ENCODE peak calls at places on chromosomes 11 and 22, in four cellular contexts. One of them, this sample, is unnamed.
A peak's percentile ranks its signal among the peaks of the same experiment; 100 is the strongest.

GRCh38 chr11:71580057-71581003 is 2.3 kb downstream of the KRTAP5-11 start:
- DNase-seq in AG04449: peak; percentile 28
- DNase-seq in heart left ventricle: no peak
- DNase-seq in endothelial cell: peak; percentile 56
- DNase-seq in this sample: no peak

GRCh38 chr11:35260342-35260985 is 121.5 kb downstream of the CD44 start:
- DNase-seq in AG04449: peak; percentile 40
- DNase-seq in heart left ventricle: no peak
- DNase-seq in endothelial cell: no peak
- DNase-seq in this sample: no peak

GRCh38 chr22:39364646-39365405 is 15.0 kb downstream of the SYNGR1 start:
- DNase-seq in AG04449: no peak
- DNase-seq in heart left ventricle: no peak
- DNase-seq in endothelial cell: no peak
- DNase-seq in this sample: no peak

GRCh38 chr22:32926600-32926999 is 125.1 kb downstream of the TIMP3 start:
- DNase-seq in AG04449: no peak
- DNase-seq in heart left ventricle: no peak
- DNase-seq in endothelial cell: peak; percentile 45
- DNase-seq in this sample: no peak

GRCh38 chr11:123261345-123262106 is 66.5 kb upstream of the CLMP start:
- DNase-seq in AG04449: no peak
- DNase-seq in heart left ventricle: peak; percentile 89
- DNase-seq in endothelial cell: peak; percentile 87
- DNase-seq in this sample: no peak

GRCh38 chr11:12110714-12111481 is 508 bp downstream of the MICAL2 start:
- DNase-seq in AG04449: no peak
- DNase-seq in heart left ventricle: peak; percentile 74
- DNase-seq in endothelial cell: peak; percentile 21
- DNase-seq in this sample: no peak

GRCh38 chr11:102347526-102348331 is 715 bp downstream of the BIRC2 start:
- DNase-seq in AG04449: no peak
- DNase-seq in heart left ventricle: no peak
- DNase-seq in endothelial cell: no peak
- DNase-seq in this sample: no peak

GRCh38 chr11:44248109-44248508 is 61.8 kb downstream of the ALX4 start:
- DNase-seq in AG04449: no peak
- DNase-seq in heart left ventricle: no peak
- DNase-seq in endothelial cell: no peak
- DNase-seq in this sample: no peak

GRCh38 chr11:119520966-119521365 is 98.0 kb upstream of the THY1 start:
- DNase-seq in AG04449: no peak
- DNase-seq in heart left ventricle: no peak
- DNase-seq in endothelial cell: no peak
- DNase-seq in this sample: no peak

GRCh38 chr11:67240575-67241389 is 25.5 kb upstream of the GRK2 start:
- DNase-seq in AG04449: no peak
- DNase-seq in heart left ventricle: no peak
- DNase-seq in endothelial cell: peak; percentile 62
- DNase-seq in this sample: peak; percentile 57

GRCh38 chr11:34044664-34045485 is 6.7 kb upstream of the CAPRIN1 start:
- DNase-seq in AG04449: no peak
- DNase-seq in heart left ventricle: no peak
- DNase-seq in endothelial cell: no peak
- DNase-seq in this sample: no peak

GRCh38 chr11:109424893-109425292 is 2.9 kb downstream of the C11orf87 start:
- DNase-seq in AG04449: no peak
- DNase-seq in heart left ventricle: no peak
- DNase-seq in endothelial cell: peak; percentile 41
- DNase-seq in this sample: no peak

GRCh38 chr11:30192620-30193019 is 38.2 kb upstream of the FSHB start:
- DNase-seq in AG04449: no peak
- DNase-seq in heart left ventricle: no peak
- DNase-seq in endothelial cell: no peak
- DNase-seq in this sample: no peak

GRCh38 chr11:67373916-67374570 is 645 bp upstream of the CLCF1 start:
- DNase-seq in AG04449: peak; percentile 95
- DNase-seq in heart left ventricle: peak; percentile 86
- DNase-seq in endothelial cell: peak; percentile 85
- DNase-seq in this sample: peak; percentile 63

DNA sequence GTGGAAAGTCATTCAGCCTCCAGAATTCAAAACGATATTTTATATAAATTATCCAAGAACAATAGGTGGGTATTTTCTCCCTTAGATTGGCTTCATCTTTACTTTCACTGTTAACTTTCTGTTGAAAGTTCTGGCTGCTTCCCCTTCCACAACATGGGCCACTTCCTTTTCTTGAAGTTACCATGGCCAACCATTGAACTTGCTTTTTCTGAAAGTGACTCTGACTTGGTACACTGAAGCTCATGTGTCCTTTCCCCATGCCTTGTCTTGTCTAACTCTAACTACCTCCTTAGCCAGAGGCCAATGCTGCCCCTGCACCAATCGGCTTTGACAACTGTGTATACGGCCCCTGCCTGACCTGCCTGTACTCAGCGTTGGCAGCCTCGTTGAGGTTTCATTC is 225.2 kb downstream of the FAT3 start:
- DNase-seq in AG04449: no peak
- DNase-seq in heart left ventricle: no peak
- DNase-seq in endothelial cell: no peak
- DNase-seq in this sample: no peak
- TF ChIP-seq CTCF in AG04449: no peak
- TF ChIP-seq CTCF in heart left ventricle: no peak
- TF ChIP-seq CTCF in endothelial cell: no peak
- TF ChIP-seq CTCF in this sample: no peak

GRCh38 chr11:129975543-129975942 is 27.1 kb downstream of the PRDM10 start:
- DNase-seq in AG04449: no peak
- DNase-seq in heart left ventricle: no peak
- DNase-seq in endothelial cell: no peak
- DNase-seq in this sample: no peak
- TF ChIP-seq CTCF in AG04449: no peak
- TF ChIP-seq CTCF in heart left ventricle: no peak
- TF ChIP-seq CTCF in endothelial cell: no peak
- TF ChIP-seq CTCF in this sample: no peak

GRCh38 chr11:120811731-120812130 is 212.2 kb upstream of the TBCEL start:
- DNase-seq in AG04449: no peak
- DNase-seq in heart left ventricle: no peak
- DNase-seq in endothelial cell: no peak
- DNase-seq in this sample: no peak
- TF ChIP-seq CTCF in AG04449: no peak
- TF ChIP-seq CTCF in heart left ventricle: no peak
- TF ChIP-seq CTCF in endothelial cell: no peak
- TF ChIP-seq CTCF in this sample: no peak

GRCh38 chr11:105610796-105611361 is 1.0 kb downstream of the GRIA4 start:
- DNase-seq in AG04449: no peak
- DNase-seq in heart left ventricle: no peak
- DNase-seq in endothelial cell: no peak
- DNase-seq in this sample: no peak

GRCh38 chr11:105611414-105611813 is 1.5 kb downstream of the GRIA4 start:
- DNase-seq in AG04449: no peak
- DNase-seq in heart left ventricle: no peak
- DNase-seq in endothelial cell: no peak
- DNase-seq in this sample: no peak

GRCh38 chr11:105609832-105610781 is at the start of gene GRIA4:
- DNase-seq in AG04449: no peak
- DNase-seq in heart left ventricle: peak; percentile 56
- DNase-seq in endothelial cell: peak; percentile 58
- DNase-seq in this sample: no peak

GRCh38 chr11:105611837-105612480 is 2.1 kb downstream of the GRIA4 start:
- DNase-seq in AG04449: no peak
- DNase-seq in heart left ventricle: no peak
- DNase-seq in endothelial cell: no peak
- DNase-seq in this sample: no peak

DNA sequence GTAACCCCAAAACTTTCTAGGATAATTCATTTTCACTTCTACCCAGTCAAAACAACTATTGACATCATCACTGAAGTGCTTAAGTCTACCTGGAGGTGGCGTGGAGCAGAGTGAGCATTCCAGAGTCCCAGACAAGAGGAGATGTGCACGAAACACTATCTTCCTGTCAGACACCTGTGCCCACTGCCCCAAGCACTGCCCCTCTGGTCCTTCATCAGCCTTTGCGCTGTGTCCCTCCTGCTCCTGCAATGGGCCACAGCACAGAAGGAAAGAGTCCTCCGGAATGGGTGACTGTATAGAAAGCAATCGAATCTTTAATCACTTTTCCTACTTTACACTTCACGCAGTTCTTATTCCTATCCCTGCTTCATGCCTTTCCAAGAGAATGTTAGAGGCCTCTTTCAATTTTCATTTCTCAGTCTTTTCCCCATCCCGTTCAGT is 512 bp upstream of the GRIA4 start:
- DNase-seq in AG04449: no peak
- DNase-seq in heart left ventricle: no peak
- DNase-seq in endothelial cell: peak; percentile 43
- DNase-seq in this sample: no peak
- TF ChIP-seq CTCF in AG04449: peak; percentile 29
- TF ChIP-seq CTCF in heart left ventricle: no peak
- TF ChIP-seq CTCF in endothelial cell: no peak
- TF ChIP-seq CTCF in this sample: no peak

DNA sequence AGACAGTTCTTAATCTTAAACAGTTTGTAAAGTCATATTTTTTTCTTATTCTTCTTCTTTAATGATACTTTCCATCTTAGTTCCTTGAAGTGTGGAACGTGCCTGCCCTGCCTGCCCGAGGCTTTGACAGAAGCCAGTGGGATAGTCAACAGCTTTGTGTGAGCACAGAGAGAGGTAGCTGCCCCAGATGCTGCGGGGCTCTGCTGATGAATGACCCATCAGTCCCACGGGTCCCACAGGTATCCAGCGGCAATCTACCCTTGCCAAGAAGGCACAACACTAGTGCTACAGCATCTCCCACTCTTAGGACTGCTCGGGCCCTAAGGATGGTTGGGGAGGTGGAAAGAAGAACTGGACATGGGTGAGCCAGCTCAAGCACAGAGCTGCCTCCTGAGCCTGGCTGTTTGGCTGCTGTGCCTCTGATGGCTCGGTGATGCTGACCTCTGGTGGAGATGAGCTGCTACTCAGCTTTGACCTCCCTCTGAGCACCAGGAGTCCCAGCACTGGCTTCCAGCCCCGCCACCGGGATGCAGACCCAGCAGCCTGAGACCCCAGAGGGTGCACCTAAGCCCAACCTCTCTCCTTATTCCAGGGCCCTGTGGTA is 11.8 kb upstream of the APLNR start:
- DNase-seq in AG04449: no peak
- DNase-seq in heart left ventricle: peak; percentile 81
- DNase-seq in endothelial cell: peak; percentile 83
- DNase-seq in this sample: no peak
- TF ChIP-seq CTCF in AG04449: peak; percentile 95
- TF ChIP-seq CTCF in heart left ventricle: peak; percentile 46
- TF ChIP-seq CTCF in endothelial cell: no peak
- TF ChIP-seq CTCF in this sample: no peak

GRCh38 chr22:37784829-37785495 is 22.8 kb upstream of the GCAT start:
- DNase-seq in AG04449: no peak
- DNase-seq in heart left ventricle: no peak
- DNase-seq in endothelial cell: no peak
- DNase-seq in this sample: no peak

GRCh38 chr22:37782340-37783168 is 25.2 kb upstream of the GCAT start:
- DNase-seq in AG04449: no peak
- DNase-seq in heart left ventricle: no peak
- DNase-seq in endothelial cell: no peak
- DNase-seq in this sample: no peak

GRCh38 chr22:37778370-37779009 is 29.2 kb upstream of the GCAT start:
- DNase-seq in AG04449: no peak
- DNase-seq in heart left ventricle: no peak
- DNase-seq in endothelial cell: no peak
- DNase-seq in this sample: no peak

GRCh38 chr22:37777122-37777687 is 30.5 kb upstream of the GCAT start:
- DNase-seq in AG04449: no peak
- DNase-seq in heart left ventricle: no peak
- DNase-seq in endothelial cell: no peak
- DNase-seq in this sample: no peak

GRCh38 chr22:37781434-37782059 is 26.2 kb upstream of the GCAT start:
- DNase-seq in AG04449: no peak
- DNase-seq in heart left ventricle: no peak
- DNase-seq in endothelial cell: no peak
- DNase-seq in this sample: no peak
- TF ChIP-seq CTCF in AG04449: peak; percentile 33
- TF ChIP-seq CTCF in heart left ventricle: no peak
- TF ChIP-seq CTCF in endothelial cell: no peak
- TF ChIP-seq CTCF in this sample: no peak

This sample was measured in activated B cell treated with CpG ODN at 0.5 μM for 24 hours.